ENCODE peak calls at places on chromosomes 16 and 17, in four cellular contexts. L, O, T and V are unnamed samples.

GRCh38 chr17:77317091-77317519 is 176.3 kb downstream of the SEC14L1 start:
- DNase-seq in L (no peak), O (no peak), T (no peak), V (no peak)

GRCh38 chr17:40366861-40367518 is 2.5 kb upstream of the GJD3 start:
- DNase-seq in L (no peak), O (no peak), T (no peak), V (peak)

GRCh38 chr17:31581022-31581483 is 189.6 kb downstream of the RAB11FIP4 start:
- DNase-seq in L (no peak), O (no peak), T (no peak), V (no peak)

GRCh38 chr17:17593222-17593620 is 1.7 kb upstream of the PEMT start:
- DNase-seq in L (no peak), O (no peak), T (no peak), V (no peak)

GRCh38 chr16:30458561-30459394 is 13.1 kb upstream of the SEPHS2 start:
- DNase-seq in L (peak), O (peak), T (no peak), V (no peak)

GRCh38 chr16:2768403-2769089 is 8.5 kb downstream of the ELOB start:
- DNase-seq in L (no peak), O (no peak), T (no peak), V (peak)

GRCh38 chr17:42097691-42098661 is at the start of gene ZNF385C:
- DNase-seq in L (no peak), O (no peak), T (no peak), V (peak)

GRCh38 chr17:15444805-15445204 is 22.6 kb downstream of the CDRT4 start:
- DNase-seq in L (no peak), O (no peak), T (no peak), V (peak)

GRCh38 chr16:6031567-6031966 is 934.0 kb upstream of the EEF2KMT start:
- DNase-seq in L (no peak), O (no peak), T (no peak), V (no peak)

GRCh38 chr17:57006040-57006439 is 28.1 kb downstream of the SCPEP1 start:
- DNase-seq in L (no peak), O (no peak), T (no peak), V (no peak)

GRCh38 chr16:85049864-85050263 is 22.3 kb downstream of the KIAA0513 start:
- DNase-seq in L (no peak), O (no peak), T (no peak), V (peak)

GRCh38 chr16:87278191-87279093 is 38.8 kb downstream of the C16orf95 start:
- DNase-seq in L (no peak), O (peak), T (peak), V (peak)

GRCh38 chr16:89471225-89471624 is 19.1 kb downstream of the ANKRD11 start:
- DNase-seq in L (no peak), O (no peak), T (no peak), V (no peak)

GRCh38 chr16:66324785-66325184 is 41.7 kb upstream of the CDH5 start:
- DNase-seq in L (no peak), O (peak), T (peak), V (peak)

GRCh38 chr16:17275076-17275732 is 195.6 kb downstream of the XYLT1 start:
- DNase-seq in L (no peak), O (peak), T (no peak), V (no peak)

GRCh38 chr16:60127196-60127595 is 1393.1 kb upstream of the GOT2 start:
- DNase-seq in L (no peak), O (no peak), T (no peak), V (no peak)

GRCh38 chr16:80084614-80085013 is 456.2 kb upstream of the DYNLRB2 start:
- DNase-seq in L (no peak), O (peak), T (peak), V (peak)

GRCh38 chr17:38910325-38910724 is 15.1 kb upstream of the LASP1NB start:
- DNase-seq in L (no peak), O (no peak), T (no peak), V (peak)

GRCh38 chr16:89094252-89094901 is 725 bp downstream of the ACSF3 start:
- DNase-seq in L (no peak), O (peak), T (no peak), V (no peak)

GRCh38 chr17:56903560-56903959 is 10.3 kb downstream of the TRIM25 start:
- DNase-seq in L (no peak), O (no peak), T (no peak), V (no peak)

GRCh38 chr16:86229866-86230656 is 280.3 kb upstream of the FOXF1 start:
- DNase-seq in L (no peak), O (no peak), T (no peak), V (no peak)
- TF ChIP-seq HDAC6 in L (no peak), O (no peak), T (no peak), V (no peak)

DNA sequence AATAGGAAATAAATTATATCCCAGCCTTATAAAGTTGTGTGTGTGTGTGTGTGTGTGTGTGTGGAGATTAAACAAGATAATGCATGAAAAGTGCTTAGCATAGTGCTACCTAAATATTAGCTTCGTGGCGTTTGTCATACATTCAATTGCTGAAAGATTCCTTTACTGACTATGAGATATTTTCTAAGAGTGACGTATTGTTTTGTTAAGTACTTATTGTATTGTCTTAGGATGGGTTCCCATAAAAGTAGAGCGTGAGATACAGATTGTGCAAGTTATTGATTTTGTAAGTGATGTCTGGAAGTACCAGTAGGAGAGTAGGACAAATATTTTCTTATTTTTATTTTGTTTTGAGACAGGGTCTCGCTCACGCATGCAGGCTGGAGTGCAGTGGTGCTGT is 730.0 kb downstream of the CDH8 start:
- DNase-seq in L (no peak), O (no peak), T (no peak), V (no peak)
- TF ChIP-seq HDAC6 in L (no peak), O (no peak), T (no peak), V (no peak)

DNA sequence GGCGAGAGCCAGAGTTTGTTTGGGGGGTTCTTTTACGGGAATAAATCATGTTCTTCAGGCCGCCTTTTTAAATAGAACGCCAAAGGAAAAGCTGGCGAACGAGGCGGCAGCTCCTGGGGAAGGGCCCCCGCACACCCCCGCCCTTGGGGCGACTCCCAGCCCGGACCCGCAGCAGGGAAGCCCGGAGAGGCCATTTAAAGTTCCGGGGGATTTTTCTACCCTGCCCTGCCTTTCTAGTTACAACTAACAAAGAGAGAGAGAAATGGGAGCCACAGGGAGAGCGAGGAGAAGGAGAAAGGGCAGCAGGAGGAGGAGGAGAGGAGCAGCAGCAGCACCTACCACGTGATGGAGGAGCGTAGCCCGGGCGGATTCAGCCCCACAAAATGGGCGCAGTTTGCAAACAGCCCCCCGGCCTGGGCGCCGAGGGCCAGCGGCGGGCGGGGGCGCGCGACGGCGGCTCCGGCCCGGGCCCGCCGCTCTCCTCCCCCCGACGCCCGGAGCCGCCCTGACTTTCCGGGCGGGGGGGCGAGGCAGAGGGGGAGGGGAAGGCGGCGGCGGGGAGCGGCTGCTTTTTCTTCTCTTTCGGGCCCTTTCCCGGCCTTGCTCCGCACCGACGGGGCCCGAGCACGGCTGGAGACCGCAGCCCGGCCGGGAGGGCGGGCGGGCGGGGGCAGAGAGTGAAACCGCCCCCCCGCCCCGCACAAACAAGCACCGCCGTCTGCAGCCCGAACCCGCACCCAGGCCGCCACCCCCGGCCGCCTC is 564 bp downstream of the KANSL1 start:
- DNase-seq in L (no peak), O (peak), T (no peak), V (peak)
- TF ChIP-seq HDAC6 in L (no peak), O (no peak), T (no peak), V (no peak)

GRCh38 chr16:77562497-77562896 is 127.7 kb upstream of the ADAMTS18 start:
- DNase-seq in L (no peak), O (no peak), T (no peak), V (no peak)

GRCh38 chr16:77570574-77570973 is 135.7 kb upstream of the ADAMTS18 start:
- DNase-seq in L (no peak), O (no peak), T (no peak), V (no peak)

GRCh38 chr16:77569406-77569805 is 134.6 kb upstream of the ADAMTS18 start:
- DNase-seq in L (no peak), O (no peak), T (no peak), V (no peak)

GRCh38 chr16:77564791-77565390 is 130.1 kb upstream of the ADAMTS18 start:
- DNase-seq in L (no peak), O (no peak), T (no peak), V (no peak)
- TF ChIP-seq HDAC6 in L (no peak), O (no peak), T (no peak), V (no peak)

GRCh38 chr16:15052747-15053476 is 3.0 kb downstream of the NTAN1 start:
- DNase-seq in L (no peak), O (no peak), T (no peak), V (no peak)
- TF ChIP-seq HDAC6 in L (no peak), O (no peak), T (no peak), V (no peak)

GRCh38 chr17:70074236-70074830 is 692 bp upstream of the KCNJ16 start:
- DNase-seq in L (no peak), O (no peak), T (no peak), V (no peak)
- TF ChIP-seq HDAC6 in L (no peak), O (no peak), T (no peak), V (no peak)

GRCh38 chr16:15897834-15898254 is 9.4 kb upstream of the CEP20 start:
- DNase-seq in L (peak), O (no peak), T (no peak), V (no peak)
- TF ChIP-seq HDAC6 in L (no peak), O (no peak), T (no peak), V (no peak)

GRCh38 chr17:14112407-14112806 is 43.1 kb downstream of the COX10 start:
- DNase-seq in L (no peak), O (no peak), T (no peak), V (no peak)
- TF ChIP-seq HDAC6 in L (no peak), O (no peak), T (no peak), V (no peak)